ENCODE peak calls at places on chromosomes 11 and 22, in ten cellular contexts. Y is cardiac muscle cell; H is suprapubic skin; L is fibroblast of the aortic adventitia; F is stimulated activated naive B cell treated with anti-CD40 and anti-IgM and Interleukin-4, amounts not matched to agents 10 μg/mL and 1 μg/mL and 100 μg/mL, for 72 hours; Z is HTR-8/SVneo; V is ACHN; N is RCC 7860; E is WTC11; R is NCI-H69. K is an unnamed sample.

GRCh38 chr22:18994056-18994455 is 58.0 kb upstream of the PRODH start:
- DNase-seq in Y (no peak), H (no peak), L (no peak), F (no peak), Z (no peak), V (no peak), N (no peak), E (no peak), R (no peak), K (no peak)

GRCh38 chr11:128911701-128912100 is 20.5 kb downstream of the KCNJ5 start:
- DNase-seq in Y (no peak), H (no peak), L (no peak), F (no peak), Z (no peak), V (no peak), N (no peak), E (no peak), R (no peak), K (no peak)

GRCh38 chr22:23285734-23286133 is 105.4 kb downstream of the BCR start:
- DNase-seq in Y (no peak), H (no peak), L (no peak), F (no peak), Z (no peak), V (no peak), N (peak), E (no peak), R (no peak), K (no peak)

GRCh38 chr11:65278351-65278750 is 16.6 kb downstream of the POLA2 start:
- DNase-seq in Y (no peak), H (no peak), L (peak), F (no peak), Z (no peak), V (peak), N (no peak), E (no peak), R (no peak), K (no peak)

GRCh38 chr22:44341431-44342346 is 28.9 kb upstream of the SHISAL1 start:
- DNase-seq in Y (peak), H (no peak), L (peak), F (no peak), Z (no peak), V (no peak), N (no peak), E (no peak), R (no peak), K (no peak)

GRCh38 chr11:113977701-113978100 is 2.8 kb downstream of the HTR3A start:
- DNase-seq in Y (no peak), H (no peak), L (no peak), F (peak), Z (no peak), V (no peak), N (no peak), E (no peak), R (no peak), K (no peak)

GRCh38 chr11:91790346-91790745 is 434.3 kb upstream of the FAT3 start:
- DNase-seq in Y (peak), H (no peak), L (no peak), F (no peak), Z (no peak), V (no peak), N (no peak), E (no peak), R (peak), K (no peak)

GRCh38 chr11:2929880-2930704 is 872 bp upstream of the PHLDA2 start:
- DNase-seq in Y (no peak), H (no peak), L (peak), F (peak), Z (peak), V (peak), N (peak), E (peak), R (peak), K (peak)

GRCh38 chr22:47634342-47634741 is 871.9 kb downstream of the TBC1D22A start:
- DNase-seq in Y (no peak), H (no peak), L (no peak), F (no peak), Z (no peak), V (no peak), N (no peak), E (no peak), R (no peak), K (no peak)

GRCh38 chr11:9651899-9652748 is 11.8 kb upstream of the SWAP70 start:
- DNase-seq in Y (no peak), H (no peak), L (no peak), F (no peak), Z (no peak), V (no peak), N (no peak), E (no peak), R (no peak), K (no peak)

GRCh38 chr22:50599816-50600454 is 658 bp upstream of the MAPK8IP2 start:
- DNase-seq in Y (peak), H (no peak), L (peak), F (peak), Z (peak), V (peak), N (no peak), E (peak), R (peak), K (peak)

GRCh38 chr11:17490938-17491337 is 14.3 kb upstream of the ABCC8 start:
- DNase-seq in Y (no peak), H (no peak), L (no peak), F (no peak), Z (no peak), V (no peak), N (no peak), E (no peak), R (no peak), K (no peak)

GRCh38 chr11:114832532-114833125 is 154.3 kb downstream of the NXPE2 start:
- DNase-seq in Y (peak), H (no peak), L (no peak), F (no peak), Z (no peak), V (no peak), N (no peak), E (no peak), R (peak), K (peak)

GRCh38 chr22:27642104-27642800 is 159.3 kb downstream of the MN1 start:
- DNase-seq in Y (no peak), H (no peak), L (no peak), F (no peak), Z (no peak), V (no peak), N (no peak), E (no peak), R (peak), K (peak)

GRCh38 chr22:25050566-25050965 is 98.0 kb downstream of the KIAA1671 start:
- DNase-seq in Y (no peak), H (no peak), L (no peak), F (no peak), Z (no peak), V (no peak), N (no peak), E (no peak), R (no peak), K (no peak)

GRCh38 chr22:42316988-42317387 is 46.5 kb upstream of the TCF20 start:
- DNase-seq in Y (no peak), H (no peak), L (peak), F (no peak), Z (no peak), V (no peak), N (no peak), E (no peak), R (peak), K (no peak)

GRCh38 chr22:25027959-25028840 is 75.7 kb downstream of the KIAA1671 start:
- DNase-seq in Y (peak), H (no peak), L (peak), F (no peak), Z (peak), V (peak), N (no peak), E (peak), R (no peak), K (no peak)

GRCh38 chr11:47715082-47715669 is at the start of gene AGBL2:
- DNase-seq in Y (peak), H (peak), L (peak), F (peak), Z (peak), V (peak), N (peak), E (peak), R (peak), K (peak)

GRCh38 chr11:33160147-33160546 is 1.1 kb downstream of the CSTF3 start:
- DNase-seq in Y (no peak), H (no peak), L (peak), F (no peak), Z (peak), V (peak), N (peak), E (no peak), R (peak), K (peak)

GRCh38 chr11:74683279-74683871 is 47.9 kb downstream of the CHRDL2 start:
- DNase-seq in Y (no peak), H (peak), L (no peak), F (no peak), Z (no peak), V (no peak), N (no peak), E (peak), R (peak), K (peak)

GRCh38 chr11:59009661-59010060 is 70.4 kb downstream of the GLYATL1 start:
- DNase-seq in Y (no peak), H (no peak), L (no peak), F (no peak), Z (no peak), V (no peak), N (no peak), E (no peak), R (no peak), K (no peak)

K was measured in NCI-H146.